ENCODE peak calls at places on chromosomes 2 and 18, in seven cellular contexts. One of them, this sample, is unnamed.

GRCh38 chr18:68991281-68991680 is 193.4 kb downstream of the CCDC102B start:
- DNase-seq in foreskin fibroblast: peak
- DNase-seq in AG20443: no peak
- DNase-seq in effector CD4-positive, alpha-beta T cell: no peak
- DNase-seq in ELR: no peak
- DNase-seq in activated effector memory CD4-positive, alpha-beta T cell treated with Interleukin-2 at 50 U/mL for 16 hours: no peak
- DNase-seq in choroid plexus epithelial cell: peak
- DNase-seq in this sample: peak

GRCh38 chr2:217625475-217626245 is 377.1 kb downstream of the TNS1 start:
- DNase-seq in foreskin fibroblast: peak
- DNase-seq in AG20443: peak
- DNase-seq in effector CD4-positive, alpha-beta T cell: no peak
- DNase-seq in ELR: no peak
- DNase-seq in activated effector memory CD4-positive, alpha-beta T cell treated with Interleukin-2 at 50 U/mL for 16 hours: no peak
- DNase-seq in choroid plexus epithelial cell: peak
- DNase-seq in this sample: peak

GRCh38 chr2:146305164-146305563 is 1539.7 kb upstream of the ACVR2A start:
- DNase-seq in foreskin fibroblast: no peak
- DNase-seq in AG20443: no peak
- DNase-seq in effector CD4-positive, alpha-beta T cell: no peak
- DNase-seq in ELR: no peak
- DNase-seq in activated effector memory CD4-positive, alpha-beta T cell treated with Interleukin-2 at 50 U/mL for 16 hours: no peak
- DNase-seq in choroid plexus epithelial cell: no peak
- DNase-seq in this sample: no peak

GRCh38 chr18:54883816-54884604 is 55.7 kb downstream of the RAB27B start:
- DNase-seq in foreskin fibroblast: no peak
- DNase-seq in AG20443: no peak
- DNase-seq in effector CD4-positive, alpha-beta T cell: no peak
- DNase-seq in ELR: peak
- DNase-seq in activated effector memory CD4-positive, alpha-beta T cell treated with Interleukin-2 at 50 U/mL for 16 hours: no peak
- DNase-seq in choroid plexus epithelial cell: peak
- DNase-seq in this sample: peak

GRCh38 chr2:218406209-218406948 is 6.7 kb downstream of the CTDSP1 start:
- DNase-seq in foreskin fibroblast: peak
- DNase-seq in AG20443: peak
- DNase-seq in effector CD4-positive, alpha-beta T cell: peak
- DNase-seq in ELR: peak
- DNase-seq in activated effector memory CD4-positive, alpha-beta T cell treated with Interleukin-2 at 50 U/mL for 16 hours: peak
- DNase-seq in choroid plexus epithelial cell: peak
- DNase-seq in this sample: peak

GRCh38 chr2:10457846-10458563 is 9.9 kb upstream of the ODC1 start:
- DNase-seq in foreskin fibroblast: peak
- DNase-seq in AG20443: peak
- DNase-seq in effector CD4-positive, alpha-beta T cell: no peak
- DNase-seq in ELR: peak
- DNase-seq in activated effector memory CD4-positive, alpha-beta T cell treated with Interleukin-2 at 50 U/mL for 16 hours: no peak
- DNase-seq in choroid plexus epithelial cell: peak
- DNase-seq in this sample: no peak

GRCh38 chr2:67564076-67564475 is 166.9 kb downstream of the ETAA1 start:
- DNase-seq in foreskin fibroblast: no peak
- DNase-seq in AG20443: peak
- DNase-seq in effector CD4-positive, alpha-beta T cell: no peak
- DNase-seq in ELR: peak
- DNase-seq in activated effector memory CD4-positive, alpha-beta T cell treated with Interleukin-2 at 50 U/mL for 16 hours: no peak
- DNase-seq in choroid plexus epithelial cell: peak
- DNase-seq in this sample: peak

GRCh38 chr2:61988462-61989366 is 83.2 kb downstream of the COMMD1 start:
- DNase-seq in foreskin fibroblast: peak
- DNase-seq in AG20443: no peak
- DNase-seq in effector CD4-positive, alpha-beta T cell: no peak
- DNase-seq in ELR: peak
- DNase-seq in activated effector memory CD4-positive, alpha-beta T cell treated with Interleukin-2 at 50 U/mL for 16 hours: no peak
- DNase-seq in choroid plexus epithelial cell: peak
- DNase-seq in this sample: no peak

GRCh38 chr2:108533832-108534576 is at the start of gene LIMS1:
- DNase-seq in foreskin fibroblast: peak
- DNase-seq in AG20443: peak
- DNase-seq in effector CD4-positive, alpha-beta T cell: peak
- DNase-seq in ELR: peak
- DNase-seq in activated effector memory CD4-positive, alpha-beta T cell treated with Interleukin-2 at 50 U/mL for 16 hours: peak
- DNase-seq in choroid plexus epithelial cell: peak
- DNase-seq in this sample: peak